ENCODE peak calls at places on chromosomes 6 and 20, in seven cellular contexts. G is neuronal stem cell, I is K562, M is body of pancreas, P is A549, B is AG10803, N is tibial artery. K is an unnamed sample.

GRCh38 chr6:145732788-145733187 is 2.5 kb downstream of the EPM2A start:
- DNase-seq in B (no peak), I (no peak), G (no peak), M (no peak), P (no peak), N (no peak), K (no peak)

GRCh38 chr20:24781061-24781980 is 167.7 kb upstream of the CST7 start:
- DNase-seq in N (no peak), P (peak; percentile 51), G (no peak), M (peak; percentile 50), B (peak; percentile 39), I (peak; percentile 21), K (peak; percentile 56)

GRCh38 chr20:53774487-53775203 is 181.0 kb upstream of the ZNF217 start:
- DNase-seq in B (peak; percentile 96), P (peak; percentile 87), N (no peak), G (no peak), I (no peak), M (no peak), K (no peak)

GRCh38 chr20:41837669-41838224 is 219.6 kb upstream of the CHD6 start:
- DNase-seq in G (no peak), I (no peak), B (no peak), P (no peak), N (no peak), M (no peak), K (no peak)

GRCh38 chr20:17558154-17558940 is 11.5 kb upstream of the DSTN start:
- DNase-seq in I (peak; percentile 65), P (peak; percentile 93), G (no peak), N (peak; percentile 70), M (peak; percentile 34), B (peak; percentile 93), K (peak; percentile 83)

GRCh38 chr20:37552415-37552814 is 24.7 kb upstream of the BLCAP start:
- DNase-seq in B (peak; percentile 26), M (no peak), P (no peak), N (no peak), I (no peak), G (no peak), K (no peak)

GRCh38 chr20:8320306-8320705 is 188.2 kb downstream of the PLCB1 start:
- DNase-seq in P (no peak), N (no peak), I (no peak), M (no peak), B (no peak), G (no peak), K (no peak)

GRCh38 chr20:24098886-24099285 is 110.3 kb upstream of the GGTLC1 start:
- DNase-seq in G (no peak), N (no peak), P (peak; percentile 27), I (no peak), B (peak; percentile 27), M (no peak), K (no peak)

GRCh38 chr20:1005452-1006027 is 3.4 kb upstream of the RSPO4 start:
- DNase-seq in G (peak; percentile 35), P (peak; percentile 66), I (peak; percentile 59), M (peak; percentile 36), B (no peak), N (no peak), K (peak; percentile 24)

GRCh38 chr20:7770578-7770977 is 169.7 kb downstream of the HAO1 start:
- DNase-seq in M (no peak), N (no peak), B (no peak), P (no peak), G (no peak), I (no peak), K (no peak)

GRCh38 chr20:48075591-48076174 is 290.4 kb upstream of the SULF2 start:
- DNase-seq in B (peak; percentile 11), N (no peak), G (no peak), I (no peak), P (no peak), M (no peak), K (no peak)

GRCh38 chr6:40831381-40831780 is 207.6 kb downstream of the UNC5CL start:
- DNase-seq in G (no peak), B (no peak), N (no peak), P (no peak), M (no peak), I (no peak), K (no peak)

GRCh38 chr6:40832691-40833090 is 206.3 kb downstream of the UNC5CL start:
- DNase-seq in M (no peak), P (no peak), G (no peak), B (no peak), I (no peak), N (no peak), K (no peak)
- H3K4me3 ChIP-seq in M (no peak overlapping the region), P (no peak overlapping the region), G (no peak overlapping the region), B (no peak overlapping the region), I (no peak overlapping the region), N (no peak overlapping the region), K (no peak overlapping the region)

GRCh38 chr6:90175627-90176538 is 120.8 kb downstream of the BACH2 start:
- DNase-seq in G (no peak), B (no peak), M (no peak), I (no peak), N (no peak), P (no peak), K (no peak)
- H3K4me3 ChIP-seq in G (no peak overlapping the region), B (no peak overlapping the region), M (no peak overlapping the region), I (no peak overlapping the region), N (no peak overlapping the region), P (no peak overlapping the region), K (no peak overlapping the region)

GRCh38 chr6:151808331-151809241 is 1.1 kb downstream of the ESR1 start:
- DNase-seq in P (no peak), N (peak; percentile 66), B (no peak), G (no peak), M (peak; percentile 38), I (no peak), K (no peak)
- H3K4me3 ChIP-seq in P (peak overlapping the region; percentile 30), N (peak overlapping the region; percentile 69), B (no peak overlapping the region), G (no peak overlapping the region), M (peak overlapping the region; percentile 9), I (no peak overlapping the region), K (peak overlapping the region; percentile 18)

GRCh38 chr6:37221585-37222124 is 35.9 kb upstream of the TBC1D22B start:
- DNase-seq in P (no peak), G (no peak), B (no peak), M (no peak), I (peak; percentile 38), N (no peak), K (no peak)
- H3K4me3 ChIP-seq in P (peak overlapping the region; percentile 52), G (peak overlapping the region; percentile 44), B (peak overlapping the region; percentile 69), M (no peak overlapping the region), I (peak overlapping the region; percentile 52), N (peak overlapping the region; percentile 68), K (peak overlapping the region; percentile 37)

DNA sequence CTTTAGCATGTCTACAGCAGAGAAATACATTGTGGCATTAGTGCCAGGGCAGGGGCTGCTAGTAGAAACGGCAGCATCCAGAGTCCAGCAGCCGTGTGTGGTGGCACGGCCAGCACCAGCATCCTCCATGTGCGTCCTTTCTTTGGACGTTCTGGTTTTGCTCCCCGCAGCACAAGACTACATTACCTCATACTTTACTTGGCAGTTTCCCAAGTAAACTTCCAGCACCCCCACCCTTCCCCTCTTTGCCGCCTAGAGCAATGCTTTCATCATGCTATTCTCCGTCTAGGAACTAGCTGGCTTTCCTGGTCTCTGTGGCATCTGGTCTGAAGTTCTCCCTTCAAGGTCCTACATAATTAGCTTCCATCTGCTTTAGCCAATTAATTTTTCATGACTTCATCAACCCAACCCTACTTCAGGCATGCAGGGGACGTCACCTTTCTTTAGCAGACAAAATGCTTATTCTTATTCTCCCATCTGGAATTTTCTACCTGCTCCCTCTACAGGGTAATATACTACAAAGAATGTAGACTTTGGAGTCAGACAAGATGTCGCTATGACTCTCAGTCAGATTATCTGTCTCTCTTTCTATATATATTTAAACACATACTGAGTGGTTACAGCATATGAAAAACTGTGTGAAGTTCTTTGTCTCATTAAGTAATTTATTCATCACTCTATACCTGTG is 67.5 kb downstream of the BLOC1S5 start:
- DNase-seq in G (no peak), N (no peak), I (peak; percentile 38), M (no peak), B (peak; percentile 53), P (no peak), K (peak; percentile 73)
- H3K4me3 ChIP-seq in G (no peak overlapping the region), N (no peak overlapping the region), I (no peak overlapping the region), M (no peak overlapping the region), B (no peak overlapping the region), P (no peak overlapping the region), K (no peak overlapping the region)

GRCh38 chr6:142901616-142902015 is 43.4 kb downstream of the HIVEP2 start:
- DNase-seq in I (no peak), B (no peak), M (no peak), G (no peak), N (no peak), P (no peak), K (no peak)

GRCh38 chr6:142903806-142904205 is 41.2 kb downstream of the HIVEP2 start:
- DNase-seq in I (no peak), P (no peak), N (no peak), G (no peak), M (no peak), B (peak; percentile 34), K (no peak)

GRCh38 chr6:142900467-142900961 is 44.5 kb downstream of the HIVEP2 start:
- DNase-seq in N (no peak), P (no peak), M (no peak), G (no peak), I (no peak), B (peak; percentile 37), K (no peak)

GRCh38 chr6:142899101-142899760 is 45.7 kb downstream of the HIVEP2 start:
- DNase-seq in G (no peak), N (no peak), M (no peak), P (no peak), I (no peak), B (no peak), K (no peak)

DNA sequence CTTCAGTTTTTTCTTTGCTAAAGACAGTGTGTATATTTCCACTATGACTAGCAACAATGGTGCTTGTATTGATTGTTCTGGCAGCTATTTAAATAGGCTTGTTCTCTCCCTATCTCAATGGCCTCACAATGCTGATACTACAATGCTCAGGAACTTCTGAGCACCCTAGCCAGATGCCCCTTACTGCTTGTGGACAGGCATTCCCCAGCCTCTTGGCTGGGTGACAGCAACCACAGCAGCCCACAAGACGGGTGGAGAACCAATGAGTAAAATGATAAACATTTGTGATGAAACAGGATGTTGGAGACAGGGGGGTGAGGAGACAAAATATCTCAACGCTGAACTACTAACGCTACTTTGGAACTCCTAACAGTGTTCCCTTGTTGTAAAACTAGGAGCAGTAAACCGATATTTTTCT is 42.3 kb downstream of the HIVEP2 start:
- DNase-seq in G (no peak), I (peak; percentile 40), P (peak; percentile 65), M (peak; percentile 38), N (peak; percentile 49), B (peak; percentile 99), K (peak; percentile 71)
- H3K4me3 ChIP-seq in G (no peak overlapping the region), I (no peak overlapping the region), P (no peak overlapping the region), M (no peak overlapping the region), N (no peak overlapping the region), B (peak overlapping the region; percentile 34), K (no peak overlapping the region)

DNA sequence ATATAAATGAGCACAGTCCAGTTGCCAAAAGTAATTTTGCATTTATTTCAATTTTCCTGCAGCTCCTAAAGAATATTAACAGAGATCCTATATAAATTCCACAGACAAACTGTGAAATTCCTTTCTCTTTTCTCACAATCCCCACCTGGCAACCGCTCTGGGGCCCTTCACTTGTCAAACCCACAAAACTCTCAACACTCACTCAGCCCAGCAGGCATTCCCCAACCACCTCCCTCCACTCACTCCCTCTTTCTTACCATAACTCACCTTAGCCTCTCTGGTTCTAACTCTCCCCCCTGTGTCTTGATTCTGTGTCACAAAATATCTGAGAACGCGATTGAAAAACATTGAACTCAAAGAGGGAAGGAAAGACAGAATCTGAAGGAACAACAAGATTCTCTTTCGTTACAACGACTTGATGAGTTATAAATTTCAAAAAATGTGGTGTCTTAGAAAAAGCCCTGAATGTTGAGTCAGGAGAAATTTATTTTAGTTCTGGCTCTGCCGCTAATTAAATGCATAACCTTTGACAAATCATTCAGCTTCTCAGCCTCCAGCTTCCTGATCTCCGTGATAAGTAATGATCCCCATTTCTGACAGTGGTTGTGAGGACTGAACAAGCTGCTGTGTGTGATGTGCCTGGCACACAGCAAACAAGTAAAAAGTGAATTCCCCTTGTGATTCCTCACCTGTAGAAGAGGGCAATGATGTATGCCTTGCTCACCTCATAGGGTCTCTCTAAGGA is 87.9 kb downstream of the UNC5CL start:
- DNase-seq in B (peak; percentile 74), N (no peak), P (no peak), M (no peak), G (no peak), I (no peak), K (no peak)
- H3K4me3 ChIP-seq in B (peak overlapping the region; percentile 35), N (no peak overlapping the region), P (no peak overlapping the region), M (no peak overlapping the region), G (no peak overlapping the region), I (no peak overlapping the region), K (no peak overlapping the region)

K was measured in sigmoid colon.